ENCODE peak calls at places on chromosomes 3 and 15, in six cellular contexts. Q is naive thymus-derived CD8-positive, alpha-beta T cell; E is activated T-cell treated with anti-CD3 and anti-CD28 coated beads, Interleukin-2, amount 50 U/mL, for 72 hours; C is astrocyte; B is MCF 10A; N is NT2/D1. G is an unnamed sample.

GRCh38 chr15:84890670-84891147 is 6.2 kb downstream of the SLC28A1 start:
- DNase-seq in E (no peak), C (no peak), Q (no peak), N (no peak), B (no peak), G (no peak)

GRCh38 chr3:122893754-122894668 is 99.1 kb downstream of the SLC49A4 start:
- DNase-seq in B (peak; percentile 91), C (no peak), E (no peak), N (peak; percentile 27), Q (no peak), G (no peak)

GRCh38 chr3:71150293-71150954 is 433.1 kb downstream of the FOXP1 start:
- DNase-seq in C (peak; percentile 42), B (no peak), Q (no peak), E (no peak), N (no peak), G (no peak)

GRCh38 chr3:134059680-134060560 is 30.2 kb upstream of the SLCO2A1 start:
- DNase-seq in N (no peak), C (peak; percentile 50), E (no peak), Q (no peak), B (peak; percentile 27), G (no peak)

GRCh38 chr15:81339321-81339720 is 15.4 kb upstream of the STARD5 start:
- DNase-seq in B (no peak), Q (no peak), C (no peak), E (no peak), N (no peak), G (no peak)

GRCh38 chr15:61834076-61834697 is 226.1 kb downstream of the VPS13C start:
- DNase-seq in B (peak; percentile 71), C (peak; percentile 39), Q (peak; percentile 39), E (peak; percentile 78), N (peak; percentile 81), G (peak; percentile 15)

GRCh38 chr3:124950026-124950425 is 15.5 kb upstream of the MUC13 start:
- DNase-seq in B (no peak), N (no peak), C (no peak), E (no peak), Q (no peak), G (no peak)

GRCh38 chr15:35753486-35753885 is 207.5 kb upstream of the DPH6 start:
- DNase-seq in Q (no peak), N (no peak), B (no peak), C (peak; percentile 88), E (no peak), G (no peak)

GRCh38 chr15:60070838-60071493 is 66.9 kb downstream of the FOXB1 start:
- DNase-seq in N (no peak), B (peak; percentile 91), Q (no peak), C (peak; percentile 89), E (no peak), G (no peak)

GRCh38 chr15:27017168-27017809 is 46.3 kb downstream of the GABRG3 start:
- DNase-seq in Q (no peak), E (peak; percentile 29), B (no peak), N (peak; percentile 74), C (peak; percentile 64), G (no peak)

GRCh38 chr3:112926000-112926399 is 48.9 kb downstream of the CD200R1 start:
- DNase-seq in B (no peak), C (no peak), N (no peak), Q (no peak), E (no peak), G (no peak)

GRCh38 chr3:126671521-126671920 is 16.6 kb upstream of the TXNRD3 start:
- DNase-seq in B (no peak), C (no peak), Q (no peak), N (no peak), E (no peak), G (no peak)

GRCh38 chr3:43180027-43180426 is 74.1 kb upstream of the POMGNT2 start:
- DNase-seq in N (no peak), E (peak; percentile 28), C (peak; percentile 27), B (peak; percentile 85), Q (no peak), G (peak; percentile 36)

GRCh38 chr3:133208184-133208583 is 170.0 kb downstream of the TMEM108 start:
- DNase-seq in Q (no peak), N (no peak), B (no peak), E (no peak), C (no peak), G (no peak)

GRCh38 chr3:149390772-149391212 is 13.3 kb upstream of the TM4SF1 start:
- DNase-seq in Q (no peak), N (no peak), B (peak; percentile 84), E (no peak), C (no peak), G (no peak)

GRCh38 chr3:72738752-72739520 is 109.3 kb downstream of the SHQ1 start:
- DNase-seq in C (no peak), Q (peak; percentile 70), N (no peak), B (peak; percentile 25), E (peak; percentile 84), G (no peak)

GRCh38 chr3:49386056-49386756 is 25.6 kb downstream of the RHOA start:
- DNase-seq in B (no peak), E (no peak), C (no peak), Q (no peak), N (no peak), G (no peak)